ENCODE peak calls at places on chromosome 21, in five cellular contexts. One of them, this sample, is unnamed.

GRCh38 chr21:18553786-18554185 is 150.2 kb upstream of the TMPRSS15 start:
- DNase-seq in stomach: no peak
- DNase-seq in AG04450: no peak
- DNase-seq in left ventricle myocardium inferior: no peak
- DNase-seq in testis: no peak
- DNase-seq in this sample: no peak

GRCh38 chr21:23543334-23543733 is 2063.9 kb downstream of the MRPL39 start:
- DNase-seq in stomach: no peak
- DNase-seq in AG04450: no peak
- DNase-seq in left ventricle myocardium inferior: peak
- DNase-seq in testis: peak
- DNase-seq in this sample: no peak

GRCh38 chr21:41367598-41368360 is 6.0 kb downstream of the MX2 start:
- DNase-seq in stomach: no peak
- DNase-seq in AG04450: no peak
- DNase-seq in left ventricle myocardium inferior: no peak
- DNase-seq in testis: no peak
- DNase-seq in this sample: no peak

GRCh38 chr21:37863842-37864241 is 52.4 kb downstream of the KCNJ6 start:
- DNase-seq in stomach: no peak
- DNase-seq in AG04450: no peak
- DNase-seq in left ventricle myocardium inferior: no peak
- DNase-seq in testis: no peak
- DNase-seq in this sample: no peak

GRCh38 chr21:15005391-15005790 is 59.4 kb downstream of the NRIP1 start:
- DNase-seq in stomach: no peak
- DNase-seq in AG04450: no peak
- DNase-seq in left ventricle myocardium inferior: no peak
- DNase-seq in testis: peak
- DNase-seq in this sample: no peak

GRCh38 chr21:24955275-24955961 is 651.9 kb downstream of the MRPL39 start:
- DNase-seq in stomach: no peak
- DNase-seq in AG04450: no peak
- DNase-seq in left ventricle myocardium inferior: no peak
- DNase-seq in testis: no peak
- DNase-seq in this sample: no peak

GRCh38 chr21:34771512-34772028 is 102.8 kb downstream of the CLIC6 start:
- DNase-seq in stomach: no peak
- DNase-seq in AG04450: no peak
- DNase-seq in left ventricle myocardium inferior: no peak
- DNase-seq in testis: no peak
- DNase-seq in this sample: no peak

GRCh38 chr21:40512590-40512989 is 334.4 kb downstream of the DSCAM start:
- DNase-seq in stomach: no peak
- DNase-seq in AG04450: no peak
- DNase-seq in left ventricle myocardium inferior: no peak
- DNase-seq in testis: peak
- DNase-seq in this sample: no peak

GRCh38 chr21:34367320-34367935 is 3.6 kb downstream of the KCNE2 start:
- DNase-seq in stomach: peak
- DNase-seq in AG04450: peak
- DNase-seq in left ventricle myocardium inferior: no peak
- DNase-seq in testis: peak
- DNase-seq in this sample: peak

GRCh38 chr21:42664614-42665013 is 11.2 kb downstream of the PDE9A start:
- DNase-seq in stomach: no peak
- DNase-seq in AG04450: no peak
- DNase-seq in left ventricle myocardium inferior: no peak
- DNase-seq in testis: no peak
- DNase-seq in this sample: no peak

GRCh38 chr21:17813353-17813752 is 5.8 kb downstream of the C21orf91 start:
- DNase-seq in stomach: no peak
- DNase-seq in AG04450: no peak
- DNase-seq in left ventricle myocardium inferior: no peak
- DNase-seq in testis: no peak
- DNase-seq in this sample: no peak

GRCh38 chr21:37758997-37759396 is 157.3 kb downstream of the KCNJ6 start:
- DNase-seq in stomach: peak
- DNase-seq in AG04450: peak
- DNase-seq in left ventricle myocardium inferior: no peak
- DNase-seq in testis: no peak
- DNase-seq in this sample: no peak

GRCh38 chr21:37939838-37940237 is 23.6 kb upstream of the KCNJ6 start:
- DNase-seq in stomach: no peak
- DNase-seq in AG04450: no peak
- DNase-seq in left ventricle myocardium inferior: no peak
- DNase-seq in testis: no peak
- DNase-seq in this sample: no peak

GRCh38 chr21:42997053-42997452 is 22.7 kb downstream of the PKNOX1 start:
- DNase-seq in stomach: no peak
- DNase-seq in AG04450: peak
- DNase-seq in left ventricle myocardium inferior: peak
- DNase-seq in testis: peak
- DNase-seq in this sample: no peak

GRCh38 chr21:17775431-17776126 is 43.6 kb downstream of the C21orf91 start:
- DNase-seq in stomach: no peak
- DNase-seq in AG04450: no peak
- DNase-seq in left ventricle myocardium inferior: no peak
- DNase-seq in testis: no peak
- DNase-seq in this sample: no peak

GRCh38 chr21:25872271-25872670 is 137.5 kb downstream of the GABPA start:
- DNase-seq in stomach: no peak
- DNase-seq in AG04450: no peak
- DNase-seq in left ventricle myocardium inferior: no peak
- DNase-seq in testis: no peak
- DNase-seq in this sample: no peak

GRCh38 chr21:36722370-36723368 is 23.8 kb downstream of the SIM2 start:
- DNase-seq in stomach: peak
- DNase-seq in AG04450: no peak
- DNase-seq in left ventricle myocardium inferior: no peak
- DNase-seq in testis: no peak
- DNase-seq in this sample: no peak

GRCh38 chr21:39630191-39630591 is 17.5 kb downstream of the B3GALT5 start:
- DNase-seq in stomach: no peak
- DNase-seq in AG04450: no peak
- DNase-seq in left ventricle myocardium inferior: no peak
- DNase-seq in testis: no peak
- DNase-seq in this sample: no peak

GRCh38 chr21:23725576-23725975 is 1881.7 kb downstream of the MRPL39 start:
- DNase-seq in stomach: no peak
- DNase-seq in AG04450: no peak
- DNase-seq in left ventricle myocardium inferior: no peak
- DNase-seq in testis: no peak
- DNase-seq in this sample: no peak

GRCh38 chr21:43865471-43866181 is 603 bp downstream of the AGPAT3 start:
- DNase-seq in stomach: peak
- DNase-seq in AG04450: no peak
- DNase-seq in left ventricle myocardium inferior: peak
- DNase-seq in testis: peak
- DNase-seq in this sample: no peak

GRCh38 chr21:42063578-42064521 is 7.3 kb upstream of the UMODL1 start:
- DNase-seq in stomach: peak
- DNase-seq in AG04450: no peak
- DNase-seq in left ventricle myocardium inferior: no peak
- DNase-seq in testis: no peak
- DNase-seq in this sample: no peak

GRCh38 chr21:17828223-17828622 is 9.1 kb upstream of the C21orf91 start:
- DNase-seq in stomach: no peak
- DNase-seq in AG04450: no peak
- DNase-seq in left ventricle myocardium inferior: no peak
- DNase-seq in testis: no peak
- DNase-seq in this sample: no peak

GRCh38 chr21:38089763-38090046 is 167.1 kb upstream of the KCNJ15 start:
- DNase-seq in stomach: no peak
- DNase-seq in AG04450: no peak
- DNase-seq in left ventricle myocardium inferior: no peak
- DNase-seq in testis: no peak
- DNase-seq in this sample: no peak

GRCh38 chr21:36260030-36260787 is 59.8 kb upstream of the MORC3 start:
- DNase-seq in stomach: peak
- DNase-seq in AG04450: peak
- DNase-seq in left ventricle myocardium inferior: no peak
- DNase-seq in testis: peak
- DNase-seq in this sample: peak

GRCh38 chr21:37095821-37096220 is 22.8 kb downstream of the TTC3 start:
- DNase-seq in stomach: no peak
- DNase-seq in AG04450: no peak
- DNase-seq in left ventricle myocardium inferior: no peak
- DNase-seq in testis: no peak
- DNase-seq in this sample: no peak

GRCh38 chr21:38140192-38140905 is 116.4 kb upstream of the KCNJ15 start:
- DNase-seq in stomach: peak
- DNase-seq in AG04450: no peak
- DNase-seq in left ventricle myocardium inferior: peak
- DNase-seq in testis: no peak
- DNase-seq in this sample: peak

GRCh38 chr21:38989745-38990423 is 184.2 kb downstream of the ETS2 start:
- DNase-seq in stomach: peak
- DNase-seq in AG04450: peak
- DNase-seq in left ventricle myocardium inferior: no peak
- DNase-seq in testis: no peak
- DNase-seq in this sample: no peak

GRCh38 chr21:16773206-16773605 is 739.6 kb upstream of the CXADR start:
- DNase-seq in stomach: no peak
- DNase-seq in AG04450: peak
- DNase-seq in left ventricle myocardium inferior: no peak
- DNase-seq in testis: no peak
- DNase-seq in this sample: no peak

GRCh38 chr21:29177800-29178199 is 47.4 kb downstream of the MAP3K7CL start:
- DNase-seq in stomach: no peak
- DNase-seq in AG04450: no peak
- DNase-seq in left ventricle myocardium inferior: no peak
- DNase-seq in testis: no peak
- DNase-seq in this sample: no peak
- H3K27ac ChIP-seq in stomach: peak
- H3K27ac ChIP-seq in AG04450: no peak
- H3K27ac ChIP-seq in left ventricle myocardium inferior: no peak
- H3K27ac ChIP-seq in testis: no peak
- H3K27ac ChIP-seq in this sample: no peak

GRCh38 chr21:45412491-45412890 is 7.5 kb downstream of the COL18A1 start:
- DNase-seq in stomach: no peak
- DNase-seq in AG04450: no peak
- DNase-seq in left ventricle myocardium inferior: peak
- DNase-seq in testis: no peak
- DNase-seq in this sample: no peak

GRCh38 chr21:45415188-45415942 is 10.4 kb downstream of the COL18A1 start:
- DNase-seq in stomach: no peak
- DNase-seq in AG04450: no peak
- DNase-seq in left ventricle myocardium inferior: peak
- DNase-seq in testis: no peak
- DNase-seq in this sample: no peak

GRCh38 chr21:45412909-45413581 is 8.1 kb downstream of the COL18A1 start:
- DNase-seq in stomach: no peak
- DNase-seq in AG04450: no peak
- DNase-seq in left ventricle myocardium inferior: peak
- DNase-seq in testis: no peak
- DNase-seq in this sample: no peak

GRCh38 chr21:45414396-45415187 is 9.6 kb downstream of the COL18A1 start:
- DNase-seq in stomach: no peak
- DNase-seq in AG04450: no peak
- DNase-seq in left ventricle myocardium inferior: peak
- DNase-seq in testis: no peak
- DNase-seq in this sample: no peak

GRCh38 chr21:45413922-45414321 is 9.0 kb downstream of the COL18A1 start:
- DNase-seq in stomach: no peak
- DNase-seq in AG04450: no peak
- DNase-seq in left ventricle myocardium inferior: peak
- DNase-seq in testis: no peak
- DNase-seq in this sample: no peak
- H3K27ac ChIP-seq in stomach: no peak
- H3K27ac ChIP-seq in AG04450: no peak
- H3K27ac ChIP-seq in left ventricle myocardium inferior: peak
- H3K27ac ChIP-seq in testis: no peak
- H3K27ac ChIP-seq in this sample: no peak

GRCh38 chr21:44990921-44991320 is 51.1 kb downstream of the SLX9 start:
- DNase-seq in stomach: no peak
- DNase-seq in AG04450: no peak
- DNase-seq in left ventricle myocardium inferior: no peak
- DNase-seq in testis: no peak
- DNase-seq in this sample: no peak

GRCh38 chr21:44991538-44992483 is 52.0 kb downstream of the SLX9 start:
- DNase-seq in stomach: no peak
- DNase-seq in AG04450: peak
- DNase-seq in left ventricle myocardium inferior: no peak
- DNase-seq in testis: no peak
- DNase-seq in this sample: no peak

GRCh38 chr21:44988607-44989537 is 49.0 kb downstream of the SLX9 start:
- DNase-seq in stomach: no peak
- DNase-seq in AG04450: no peak
- DNase-seq in left ventricle myocardium inferior: peak
- DNase-seq in testis: no peak
- DNase-seq in this sample: no peak

GRCh38 chr21:44989538-44989888 is 49.7 kb downstream of the SLX9 start:
- DNase-seq in stomach: no peak
- DNase-seq in AG04450: peak
- DNase-seq in left ventricle myocardium inferior: no peak
- DNase-seq in testis: no peak
- DNase-seq in this sample: no peak

DNA sequence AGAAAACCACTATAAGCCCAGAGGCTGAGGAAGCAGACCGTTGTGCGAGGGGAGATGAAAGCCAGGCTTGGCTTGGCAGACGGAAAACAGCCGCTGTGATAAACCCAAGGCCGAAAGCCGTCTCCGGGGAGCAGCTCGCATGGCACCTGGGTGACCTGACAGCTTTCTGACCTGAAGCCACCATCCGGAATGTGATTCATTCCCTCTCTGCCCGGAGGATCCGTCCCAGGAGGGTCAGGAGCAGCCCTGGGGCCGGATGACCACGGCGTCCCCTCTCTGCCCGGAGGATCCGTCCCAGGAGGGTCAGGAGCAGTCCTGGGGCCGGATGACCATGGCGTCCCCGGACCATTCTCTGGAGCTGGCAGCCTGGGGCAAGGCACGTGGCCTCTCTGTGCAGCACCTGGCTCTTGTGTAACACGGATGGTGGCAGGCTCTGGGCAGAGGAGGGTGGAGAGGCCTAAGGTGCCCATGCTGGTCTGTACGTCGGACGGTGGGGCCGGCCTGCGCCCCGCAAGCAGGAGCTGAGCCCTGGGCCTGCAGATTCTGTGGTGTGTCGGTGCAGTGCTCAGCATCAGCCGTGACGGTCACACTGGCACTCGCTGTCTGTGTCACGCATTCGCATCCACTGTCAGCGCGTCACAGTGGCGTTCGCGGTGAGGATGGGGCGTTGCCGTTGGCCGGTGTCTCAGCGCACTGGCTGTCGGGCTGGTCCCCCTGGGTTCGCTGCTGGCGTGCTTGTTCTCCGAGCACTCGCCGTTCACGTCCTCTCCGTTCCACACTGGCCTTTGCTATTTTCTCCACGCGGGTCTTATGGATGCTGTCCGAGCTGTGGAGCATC is 50.3 kb downstream of the SLX9 start:
- DNase-seq in stomach: no peak
- DNase-seq in AG04450: no peak
- DNase-seq in left ventricle myocardium inferior: no peak
- DNase-seq in testis: no peak
- DNase-seq in this sample: no peak
- H3K27ac ChIP-seq in stomach: peak
- H3K27ac ChIP-seq in AG04450: no peak
- H3K27ac ChIP-seq in left ventricle myocardium inferior: peak
- H3K27ac ChIP-seq in testis: no peak
- H3K27ac ChIP-seq in this sample: no peak

GRCh38 chr21:31688603-31689368 is 29.3 kb downstream of the SOD1 start:
- DNase-seq in stomach: no peak
- DNase-seq in AG04450: no peak
- DNase-seq in left ventricle myocardium inferior: no peak
- DNase-seq in testis: no peak
- DNase-seq in this sample: no peak
- H3K27ac ChIP-seq in stomach: no peak
- H3K27ac ChIP-seq in AG04450: no peak
- H3K27ac ChIP-seq in left ventricle myocardium inferior: no peak
- H3K27ac ChIP-seq in testis: no peak
- H3K27ac ChIP-seq in this sample: no peak

This sample was measured in caudate nucleus.